ENCODE peak calls at places on chromosomes 3 and 15, in four cellular contexts. N is AG20443, P is Calu3, X is KBM-7. W is an unnamed sample.

GRCh38 chr3:44136421-44136820 is 105.3 kb upstream of the TOPAZ1 start:
- DNase-seq in N (no peak), P (no peak), X (peak; percentile 10), W (no peak)

GRCh38 chr15:26045516-26045915 is 182.4 kb upstream of the ATP10A start:
- DNase-seq in N (no peak), P (no peak), X (no peak), W (no peak)

GRCh38 chr3:187935623-187936156 is 190.4 kb upstream of the BCL6 start:
- DNase-seq in N (no peak), P (no peak), X (no peak), W (no peak)

GRCh38 chr3:188507244-188507720 is 353.3 kb downstream of the LPP start:
- DNase-seq in N (peak; percentile 73), P (no peak), X (peak; percentile 72), W (peak; percentile 0)

GRCh38 chr3:38641461-38642110 is 7.9 kb downstream of the SCN5A start:
- DNase-seq in N (no peak), P (no peak), X (no peak), W (no peak)

GRCh38 chr15:70274908-70275307 is 177.2 kb upstream of the TLE3 start:
- DNase-seq in N (no peak), P (no peak), X (no peak), W (no peak)

GRCh38 chr3:119826714-119827113 is 44.8 kb downstream of the NR1I2 start:
- DNase-seq in N (no peak), P (no peak), X (no peak), W (no peak)

GRCh38 chr3:86990734-86991481 is at the start of gene VGLL3:
- DNase-seq in N (peak; percentile 88), P (peak; percentile 84), X (peak; percentile 43), W (no peak)

GRCh38 chr3:52574056-52574965 is 37.9 kb downstream of the UQCC5 start:
- DNase-seq in N (no peak), P (no peak), X (no peak), W (no peak)

GRCh38 chr3:38362825-38363224 is 16.2 kb downstream of the XYLB start:
- DNase-seq in N (no peak), P (no peak), X (no peak), W (no peak)

GRCh38 chr3:173733029-173733652 is 335.6 kb downstream of the NLGN1 start:
- DNase-seq in N (peak; percentile 39), P (peak; percentile 34), X (peak; percentile 21), W (no peak)

GRCh38 chr3:41317718-41318117 is 118.4 kb downstream of the CTNNB1 start:
- DNase-seq in N (peak; percentile 40), P (peak; percentile 12), X (no peak), W (no peak)

GRCh38 chr3:188049890-188050530 is 103.9 kb upstream of the LPP start:
- DNase-seq in N (no peak), P (no peak), X (no peak), W (no peak)

GRCh38 chr15:90819390-90819789 is 49.0 kb upstream of the FURIN start:
- DNase-seq in N (no peak), P (no peak), X (no peak), W (peak; percentile 38)

GRCh38 chr15:100602822-100603393 is 519 bp downstream of the ASB7 start:
- DNase-seq in N (peak; percentile 6), P (peak; percentile 68), X (no peak), W (no peak)

GRCh38 chr3:151135548-151136337 is 50.3 kb downstream of the MED12L start:
- DNase-seq in N (no peak), P (peak; percentile 34), X (peak; percentile 58), W (no peak)

GRCh38 chr15:69713726-69714559 is 261.3 kb downstream of the RPLP1 start:
- DNase-seq in N (no peak), P (peak; percentile 66), X (no peak), W (no peak)

GRCh38 chr3:30511524-30512278 is 94.7 kb upstream of the TGFBR2 start:
- DNase-seq in N (peak; percentile 74), P (peak; percentile 43), X (peak; percentile 74), W (peak; percentile 72)

GRCh38 chr3:40417845-40418543 is 31.0 kb downstream of the ENTPD3 start:
- DNase-seq in N (no peak), P (no peak), X (no peak), W (no peak)

GRCh38 chr15:68650901-68651709 is 72.3 kb downstream of the CORO2B start:
- DNase-seq in N (peak; percentile 67), P (peak; percentile 91), X (peak; percentile 59), W (no peak)

GRCh38 chr3:170785454-170785853 is 84.5 kb downstream of the RPL22L1 start:
- DNase-seq in N (no peak), P (no peak), X (no peak), W (no peak)

GRCh38 chr3:43123895-43124294 is 18.0 kb upstream of the POMGNT2 start:
- DNase-seq in N (no peak), P (no peak), X (no peak), W (no peak)

GRCh38 chr3:57164217-57164605 is 942 bp downstream of the IL17RD start:
- DNase-seq in N (peak; percentile 25), P (peak; percentile 15), X (no peak), W (no peak)

GRCh38 chr3:177596248-177596821 is 399.1 kb upstream of the TBL1XR1 start:
- DNase-seq in N (no peak), P (peak; percentile 57), X (no peak), W (no peak)

GRCh38 chr3:48696156-48696555 is 10.4 kb upstream of the NCKIPSD start:
- DNase-seq in N (no peak), P (no peak), X (no peak), W (no peak)

GRCh38 chr15:66459818-66460615 is 37.5 kb downstream of the SNAPC5 start:
- DNase-seq in N (peak; percentile 52), P (no peak), X (no peak), W (no peak)

GRCh38 chr3:182078929-182079328 is 367.2 kb downstream of the SOX2 start:
- DNase-seq in N (no peak), P (no peak), X (no peak), W (no peak)

GRCh38 chr3:5153074-5153473 is 31.0 kb downstream of the ARL8B start:
- DNase-seq in N (no peak), P (no peak), X (no peak), W (no peak)